ENCODE peak calls at places on chromosomes 16 and 17, in nine cellular contexts. V, P, W, Q, C, B, R, G and U are unnamed samples.
A peak's percentile ranks its signal among the peaks of the same experiment; 100 is the strongest.

GRCh38 chr16:80670170-80670865 is 129.5 kb downstream of the DYNLRB2 start:
- DNase-seq in V (no peak), P (no peak), W (peak; percentile 31), Q (no peak), C (no peak), B (no peak), R (no peak), G (no peak), U (no peak)

GRCh38 chr17:55845385-55845784 is 94.5 kb downstream of the PCTP start:
- DNase-seq in V (no peak), P (peak; percentile 17), W (no peak), Q (peak; percentile 85), C (no peak), B (peak; percentile 3), R (peak; percentile 16), G (peak; percentile 1), U (peak; percentile 94)

GRCh38 chr17:7404737-7405412 is 978 bp upstream of the TMEM256 start:
- DNase-seq in V (peak; percentile 45), P (no peak), W (peak; percentile 51), Q (peak; percentile 94), C (no peak), B (no peak), R (peak; percentile 74), G (no peak), U (peak; percentile 76)

GRCh38 chr16:4663756-4664465 is 29.5 kb upstream of the NUDT16L1 start:
- DNase-seq in V (no peak), P (peak; percentile 27), W (no peak), Q (no peak), C (no peak), B (no peak), R (no peak), G (peak; percentile 63), U (peak; percentile 74)

GRCh38 chr16:16014329-16015224 is 65.2 kb downstream of the ABCC1 start:
- DNase-seq in V (no peak), P (no peak), W (no peak), Q (peak; percentile 84), C (peak; percentile 88), B (no peak), R (no peak), G (no peak), U (no peak)

GRCh38 chr16:53156516-53156915 is 101.7 kb downstream of the CHD9 start:
- DNase-seq in V (no peak), P (no peak), W (no peak), Q (no peak), C (no peak), B (no peak), R (no peak), G (no peak), U (no peak)

GRCh38 chr17:50072925-50073324 is 17.0 kb downstream of the ITGA3 start:
- DNase-seq in V (no peak), P (no peak), W (no peak), Q (no peak), C (no peak), B (no peak), R (no peak), G (no peak), U (peak; percentile 18)

GRCh38 chr16:11328172-11329079 is 16.8 kb upstream of the RMI2 start:
- DNase-seq in V (peak; percentile 98), P (no peak), W (peak; percentile 51), Q (peak; percentile 92), C (peak; percentile 89), B (peak; percentile 89), R (no peak), G (peak; percentile 39), U (peak; percentile 64)

GRCh38 chr17:14303343-14304221 is 2.7 kb downstream of the HS3ST3B1 start:
- DNase-seq in V (peak; percentile 52), P (no peak), W (no peak), Q (no peak), C (no peak), B (no peak), R (no peak), G (no peak), U (peak; percentile 66)

GRCh38 chr16:77775911-77776909 is 12.2 kb upstream of the VAT1L start:
- DNase-seq in V (no peak), P (no peak), W (no peak), Q (no peak), C (no peak), B (no peak), R (no peak), G (no peak), U (no peak)

GRCh38 chr17:70661342-70662222 is 492.2 kb downstream of the KCNJ2 start:
- DNase-seq in V (peak; percentile 77), P (no peak), W (no peak), Q (no peak), C (no peak), B (peak; percentile 45), R (no peak), G (peak; percentile 82), U (no peak)

GRCh38 chr17:46742539-46743270 is 75.8 kb downstream of the WNT3 start:
- DNase-seq in V (peak; percentile 88), P (no peak), W (no peak), Q (no peak), C (peak; percentile 94), B (no peak), R (no peak), G (peak; percentile 88), U (no peak)

GRCh38 chr17:17001874-17002520 is 30.1 kb upstream of the TNFRSF13B start:
- DNase-seq in V (peak; percentile 77), P (peak; percentile 57), W (peak; percentile 89), Q (peak; percentile 93), C (peak; percentile 58), B (peak; percentile 29), R (peak; percentile 48), G (peak; percentile 73), U (peak; percentile 94)

GRCh38 chr17:12730931-12731521 is 58.3 kb upstream of the ARHGAP44 start:
- DNase-seq in V (no peak), P (no peak), W (no peak), Q (peak; percentile 84), C (no peak), B (no peak), R (peak; percentile 11), G (peak; percentile 98), U (no peak)

GRCh38 chr16:61590577-61590976 is 445.7 kb downstream of the CDH8 start:
- DNase-seq in V (no peak), P (no peak), W (no peak), Q (no peak), C (no peak), B (no peak), R (no peak), G (no peak), U (no peak)

GRCh38 chr16:85246973-85247372 is 134.7 kb upstream of the CIBAR2 start:
- DNase-seq in V (no peak), P (no peak), W (no peak), Q (no peak), C (no peak), B (no peak), R (no peak), G (no peak), U (no peak)

GRCh38 chr16:88775825-88776224 is 9.2 kb downstream of the PIEZO1 start:
- DNase-seq in V (no peak), P (no peak), W (no peak), Q (no peak), C (no peak), B (no peak), R (no peak), G (no peak), U (no peak)

GRCh38 chr17:65593870-65594584 is 32.6 kb upstream of the AXIN2 start:
- DNase-seq in V (no peak), P (no peak), W (no peak), Q (no peak), C (no peak), B (no peak), R (no peak), G (no peak), U (no peak)

GRCh38 chr16:3612510-3613466 is 1.4 kb upstream of the SLX4 start:
- DNase-seq in V (no peak), P (no peak), W (no peak), Q (no peak), C (no peak), B (no peak), R (no peak), G (no peak), U (no peak)